ENCODE peak calls at places on chromosomes 6 and 20, in ten cellular contexts. One of them, this sample, is unnamed.

GRCh38 chr20:51469578-51470520 is 72.7 kb downstream of the NFATC2 start:
- DNase-seq in stomach: no peak
- DNase-seq in HCT116: no peak
- DNase-seq in lower lobe of right lung: no peak
- DNase-seq in psoas muscle: no peak
- DNase-seq in fibroblast of villous mesenchyme: no peak
- DNase-seq in adrenal gland: no peak
- DNase-seq in heart right ventricle: no peak
- DNase-seq in uterus: peak
- DNase-seq in AG10803: no peak
- DNase-seq in this sample: no peak

GRCh38 chr20:62834967-62835730 is 18.3 kb downstream of the COL9A3 start:
- DNase-seq in heart right ventricle: no peak
- DNase-seq in psoas muscle: no peak
- DNase-seq in stomach: no peak
- DNase-seq in AG10803: no peak
- DNase-seq in uterus: no peak
- DNase-seq in HCT116: no peak
- DNase-seq in adrenal gland: peak
- DNase-seq in fibroblast of villous mesenchyme: no peak
- DNase-seq in lower lobe of right lung: no peak
- DNase-seq in this sample: no peak

GRCh38 chr6:89475634-89476033 is 42.7 kb downstream of the ANKRD6 start:
- DNase-seq in psoas muscle: no peak
- DNase-seq in AG10803: no peak
- DNase-seq in uterus: no peak
- DNase-seq in stomach: no peak
- DNase-seq in heart right ventricle: no peak
- DNase-seq in HCT116: no peak
- DNase-seq in adrenal gland: peak
- DNase-seq in fibroblast of villous mesenchyme: peak
- DNase-seq in lower lobe of right lung: no peak
- DNase-seq in this sample: no peak

GRCh38 chr20:10571313-10571815 is 102.4 kb downstream of the JAG1 start:
- DNase-seq in adrenal gland: no peak
- DNase-seq in uterus: no peak
- DNase-seq in stomach: no peak
- DNase-seq in psoas muscle: no peak
- DNase-seq in fibroblast of villous mesenchyme: no peak
- DNase-seq in lower lobe of right lung: no peak
- DNase-seq in AG10803: no peak
- DNase-seq in heart right ventricle: no peak
- DNase-seq in HCT116: no peak
- DNase-seq in this sample: no peak

GRCh38 chr6:82511546-82511945 is 147.9 kb downstream of the TPBG start:
- DNase-seq in psoas muscle: no peak
- DNase-seq in adrenal gland: no peak
- DNase-seq in uterus: no peak
- DNase-seq in stomach: no peak
- DNase-seq in heart right ventricle: no peak
- DNase-seq in AG10803: no peak
- DNase-seq in HCT116: no peak
- DNase-seq in lower lobe of right lung: no peak
- DNase-seq in fibroblast of villous mesenchyme: no peak
- DNase-seq in this sample: no peak

GRCh38 chr20:57280221-57280620 is 13.8 kb upstream of the BMP7 start:
- DNase-seq in fibroblast of villous mesenchyme: no peak
- DNase-seq in stomach: no peak
- DNase-seq in uterus: no peak
- DNase-seq in HCT116: no peak
- DNase-seq in adrenal gland: no peak
- DNase-seq in psoas muscle: no peak
- DNase-seq in lower lobe of right lung: no peak
- DNase-seq in heart right ventricle: no peak
- DNase-seq in AG10803: no peak
- DNase-seq in this sample: no peak

GRCh38 chr6:20876016-20876415 is 341.8 kb downstream of the CDKAL1 start:
- DNase-seq in stomach: no peak
- DNase-seq in heart right ventricle: no peak
- DNase-seq in HCT116: no peak
- DNase-seq in uterus: no peak
- DNase-seq in lower lobe of right lung: no peak
- DNase-seq in fibroblast of villous mesenchyme: peak
- DNase-seq in psoas muscle: no peak
- DNase-seq in adrenal gland: no peak
- DNase-seq in AG10803: peak
- DNase-seq in this sample: peak

GRCh38 chr20:15789083-15789482 is 784.2 kb downstream of the KIF16B start:
- DNase-seq in adrenal gland: no peak
- DNase-seq in uterus: no peak
- DNase-seq in heart right ventricle: no peak
- DNase-seq in psoas muscle: no peak
- DNase-seq in fibroblast of villous mesenchyme: no peak
- DNase-seq in HCT116: no peak
- DNase-seq in lower lobe of right lung: no peak
- DNase-seq in stomach: no peak
- DNase-seq in AG10803: no peak
- DNase-seq in this sample: no peak

GRCh38 chr20:59074456-59074855 is 31.9 kb upstream of the PRELID3B start:
- DNase-seq in fibroblast of villous mesenchyme: no peak
- DNase-seq in AG10803: no peak
- DNase-seq in uterus: no peak
- DNase-seq in stomach: no peak
- DNase-seq in psoas muscle: no peak
- DNase-seq in heart right ventricle: no peak
- DNase-seq in HCT116: no peak
- DNase-seq in adrenal gland: no peak
- DNase-seq in lower lobe of right lung: no peak
- DNase-seq in this sample: no peak

GRCh38 chr20:19821605-19822004 is 63.5 kb downstream of the RIN2 start:
- DNase-seq in AG10803: no peak
- DNase-seq in HCT116: no peak
- DNase-seq in fibroblast of villous mesenchyme: no peak
- DNase-seq in heart right ventricle: no peak
- DNase-seq in stomach: no peak
- DNase-seq in uterus: no peak
- DNase-seq in psoas muscle: no peak
- DNase-seq in lower lobe of right lung: no peak
- DNase-seq in adrenal gland: no peak
- DNase-seq in this sample: no peak

GRCh38 chr6:159682265-159682664 is 10.8 kb downstream of the SOD2 start:
- DNase-seq in HCT116: no peak
- DNase-seq in stomach: no peak
- DNase-seq in lower lobe of right lung: no peak
- DNase-seq in adrenal gland: no peak
- DNase-seq in AG10803: no peak
- DNase-seq in heart right ventricle: no peak
- DNase-seq in psoas muscle: no peak
- DNase-seq in fibroblast of villous mesenchyme: peak
- DNase-seq in uterus: no peak
- DNase-seq in this sample: no peak

GRCh38 chr20:3679749-3680700 is 1.8 kb downstream of the ADAM33 start:
- DNase-seq in heart right ventricle: peak
- DNase-seq in uterus: peak
- DNase-seq in HCT116: no peak
- DNase-seq in fibroblast of villous mesenchyme: peak
- DNase-seq in psoas muscle: peak
- DNase-seq in lower lobe of right lung: no peak
- DNase-seq in AG10803: peak
- DNase-seq in adrenal gland: no peak
- DNase-seq in stomach: peak
- DNase-seq in this sample: peak
- H3K4me3 ChIP-seq in heart right ventricle: peak
- H3K4me3 ChIP-seq in uterus: peak
- H3K4me3 ChIP-seq in HCT116: no peak
- H3K4me3 ChIP-seq in fibroblast of villous mesenchyme: peak
- H3K4me3 ChIP-seq in psoas muscle: peak
- H3K4me3 ChIP-seq in lower lobe of right lung: peak
- H3K4me3 ChIP-seq in AG10803: peak
- H3K4me3 ChIP-seq in adrenal gland: no peak
- H3K4me3 ChIP-seq in stomach: peak
- H3K4me3 ChIP-seq in this sample: no peak

DNA sequence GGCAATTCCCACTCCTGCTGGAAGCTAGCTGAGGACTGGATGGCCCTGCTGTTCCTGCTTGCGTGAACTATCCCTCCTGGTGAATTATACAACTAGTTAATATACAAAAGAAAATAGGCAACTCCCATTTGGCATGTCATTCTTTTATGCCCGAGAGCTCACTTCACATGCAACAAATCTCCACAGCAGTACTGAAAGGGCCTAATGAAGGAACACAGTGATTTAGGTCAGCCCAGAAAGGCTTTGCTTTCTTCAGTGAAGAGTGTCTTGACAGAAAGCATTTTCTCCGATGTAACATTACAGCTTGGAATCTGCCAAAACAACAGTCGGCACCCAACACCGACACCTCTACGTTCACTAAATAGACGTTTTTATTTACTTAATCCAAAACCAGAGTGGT is 217.7 kb downstream of the PRKN start:
- DNase-seq in uterus: no peak
- DNase-seq in heart right ventricle: no peak
- DNase-seq in psoas muscle: no peak
- DNase-seq in adrenal gland: no peak
- DNase-seq in fibroblast of villous mesenchyme: no peak
- DNase-seq in HCT116: no peak
- DNase-seq in stomach: no peak
- DNase-seq in lower lobe of right lung: no peak
- DNase-seq in AG10803: no peak
- DNase-seq in this sample: no peak
- H3K4me3 ChIP-seq in uterus: no peak
- H3K4me3 ChIP-seq in heart right ventricle: no peak
- H3K4me3 ChIP-seq in psoas muscle: no peak
- H3K4me3 ChIP-seq in adrenal gland: no peak
- H3K4me3 ChIP-seq in fibroblast of villous mesenchyme: no peak
- H3K4me3 ChIP-seq in HCT116: no peak
- H3K4me3 ChIP-seq in stomach: no peak
- H3K4me3 ChIP-seq in lower lobe of right lung: no peak
- H3K4me3 ChIP-seq in AG10803: no peak
- H3K4me3 ChIP-seq in this sample: no peak

GRCh38 chr20:14335122-14335521 is 2.3 kb downstream of the FLRT3 start:
- DNase-seq in heart right ventricle: no peak
- DNase-seq in fibroblast of villous mesenchyme: no peak
- DNase-seq in stomach: no peak
- DNase-seq in AG10803: no peak
- DNase-seq in adrenal gland: no peak
- DNase-seq in uterus: no peak
- DNase-seq in lower lobe of right lung: no peak
- DNase-seq in psoas muscle: no peak
- DNase-seq in HCT116: no peak
- DNase-seq in this sample: no peak

GRCh38 chr20:14336667-14337066 is 745 bp downstream of the FLRT3 start:
- DNase-seq in lower lobe of right lung: no peak
- DNase-seq in HCT116: no peak
- DNase-seq in adrenal gland: no peak
- DNase-seq in stomach: no peak
- DNase-seq in AG10803: no peak
- DNase-seq in fibroblast of villous mesenchyme: peak
- DNase-seq in heart right ventricle: no peak
- DNase-seq in psoas muscle: no peak
- DNase-seq in uterus: no peak
- DNase-seq in this sample: peak

GRCh38 chr20:14333734-14334133 is 3.7 kb downstream of the FLRT3 start:
- DNase-seq in adrenal gland: no peak
- DNase-seq in heart right ventricle: no peak
- DNase-seq in uterus: no peak
- DNase-seq in fibroblast of villous mesenchyme: no peak
- DNase-seq in stomach: no peak
- DNase-seq in HCT116: no peak
- DNase-seq in AG10803: no peak
- DNase-seq in lower lobe of right lung: no peak
- DNase-seq in psoas muscle: no peak
- DNase-seq in this sample: no peak

GRCh38 chr20:14334306-14334930 is 3.0 kb downstream of the FLRT3 start:
- DNase-seq in AG10803: peak
- DNase-seq in stomach: peak
- DNase-seq in uterus: peak
- DNase-seq in HCT116: no peak
- DNase-seq in lower lobe of right lung: no peak
- DNase-seq in heart right ventricle: no peak
- DNase-seq in fibroblast of villous mesenchyme: peak
- DNase-seq in adrenal gland: no peak
- DNase-seq in psoas muscle: no peak
- DNase-seq in this sample: peak

GRCh38 chr20:14337400-14338171 is at the start of gene FLRT3:
- DNase-seq in lower lobe of right lung: peak
- DNase-seq in uterus: peak
- DNase-seq in heart right ventricle: peak
- DNase-seq in stomach: peak
- DNase-seq in psoas muscle: peak
- DNase-seq in AG10803: peak
- DNase-seq in HCT116: peak
- DNase-seq in fibroblast of villous mesenchyme: peak
- DNase-seq in adrenal gland: peak
- DNase-seq in this sample: peak
- H3K4me3 ChIP-seq in lower lobe of right lung: peak
- H3K4me3 ChIP-seq in uterus: peak
- H3K4me3 ChIP-seq in heart right ventricle: peak
- H3K4me3 ChIP-seq in stomach: peak
- H3K4me3 ChIP-seq in psoas muscle: peak
- H3K4me3 ChIP-seq in AG10803: peak
- H3K4me3 ChIP-seq in HCT116: peak
- H3K4me3 ChIP-seq in fibroblast of villous mesenchyme: peak
- H3K4me3 ChIP-seq in adrenal gland: peak
- H3K4me3 ChIP-seq in this sample: peak

GRCh38 chr6:17396256-17396655 is 2.9 kb downstream of the CAP2 start:
- DNase-seq in AG10803: no peak
- DNase-seq in uterus: no peak
- DNase-seq in fibroblast of villous mesenchyme: no peak
- DNase-seq in HCT116: no peak
- DNase-seq in psoas muscle: no peak
- DNase-seq in lower lobe of right lung: no peak
- DNase-seq in stomach: no peak
- DNase-seq in heart right ventricle: no peak
- DNase-seq in adrenal gland: no peak
- DNase-seq in this sample: no peak

GRCh38 chr6:17392978-17393334 is 439 bp upstream of the CAP2 start:
- DNase-seq in heart right ventricle: no peak
- DNase-seq in lower lobe of right lung: no peak
- DNase-seq in HCT116: no peak
- DNase-seq in AG10803: no peak
- DNase-seq in stomach: no peak
- DNase-seq in psoas muscle: no peak
- DNase-seq in uterus: no peak
- DNase-seq in adrenal gland: no peak
- DNase-seq in fibroblast of villous mesenchyme: no peak
- DNase-seq in this sample: no peak

GRCh38 chr6:17395112-17395511 is 1.7 kb downstream of the CAP2 start:
- DNase-seq in adrenal gland: no peak
- DNase-seq in psoas muscle: no peak
- DNase-seq in lower lobe of right lung: no peak
- DNase-seq in stomach: no peak
- DNase-seq in HCT116: no peak
- DNase-seq in AG10803: no peak
- DNase-seq in uterus: no peak
- DNase-seq in fibroblast of villous mesenchyme: no peak
- DNase-seq in heart right ventricle: no peak
- DNase-seq in this sample: no peak

GRCh38 chr6:17393335-17394191 is at the start of gene CAP2:
- DNase-seq in HCT116: no peak
- DNase-seq in adrenal gland: peak
- DNase-seq in stomach: peak
- DNase-seq in heart right ventricle: peak
- DNase-seq in psoas muscle: peak
- DNase-seq in AG10803: peak
- DNase-seq in lower lobe of right lung: peak
- DNase-seq in uterus: peak
- DNase-seq in fibroblast of villous mesenchyme: peak
- DNase-seq in this sample: peak

GRCh38 chr6:17394192-17394611 is 807 bp downstream of the CAP2 start:
- DNase-seq in uterus: peak
- DNase-seq in AG10803: peak
- DNase-seq in stomach: peak
- DNase-seq in psoas muscle: peak
- DNase-seq in fibroblast of villous mesenchyme: peak
- DNase-seq in adrenal gland: peak
- DNase-seq in lower lobe of right lung: no peak
- DNase-seq in HCT116: peak
- DNase-seq in heart right ventricle: peak
- DNase-seq in this sample: peak
- H3K4me3 ChIP-seq in uterus: peak
- H3K4me3 ChIP-seq in AG10803: peak
- H3K4me3 ChIP-seq in stomach: peak
- H3K4me3 ChIP-seq in psoas muscle: peak
- H3K4me3 ChIP-seq in fibroblast of villous mesenchyme: peak
- H3K4me3 ChIP-seq in adrenal gland: peak
- H3K4me3 ChIP-seq in lower lobe of right lung: peak
- H3K4me3 ChIP-seq in HCT116: peak
- H3K4me3 ChIP-seq in heart right ventricle: peak
- H3K4me3 ChIP-seq in this sample: peak

This sample was measured in hepatocyte.